ENCODE peak calls at places on chromosomes 4 and X, in seven cellular contexts. N, B, Q, W, K, C and G are unnamed samples.

GRCh38 chr4:145904413-145905177 is 34.0 kb downstream of the ZNF827 start:
- DNase-seq in Q (no peak), B (no peak), C (peak), K (no peak), N (no peak), W (no peak), G (no peak)

GRCh38 chr4:5810151-5810550 is 82.7 kb downstream of the CRMP1 start:
- DNase-seq in Q (no peak), W (no peak), C (no peak), K (no peak), B (no peak), N (no peak), G (no peak)

GRCh38 chr4:184583738-184584502 is 65.3 kb downstream of the CASP3 start:
- DNase-seq in N (no peak), Q (no peak), W (no peak), K (no peak), C (no peak), B (no peak), G (no peak)

GRCh38 chr4:8079031-8079885 is 79.4 kb downstream of the ABLIM2 start:
- DNase-seq in Q (peak), C (no peak), K (no peak), W (no peak), B (peak), N (peak), G (no peak)

GRCh38 chrX:118548831-118549230 is 53.2 kb downstream of the DOCK11 start:
- DNase-seq in W (no peak), B (no peak), C (no peak), Q (no peak), K (no peak), N (no peak), G (no peak)

GRCh38 chrX:134460861-134461218 is 875 bp downstream of the HPRT1 start:
- DNase-seq in C (no peak), B (no peak), Q (no peak), N (peak), K (peak), W (no peak), G (peak)

GRCh38 chrX:100316987-100317386 is 93.1 kb downstream of the PCDH19 start:
- DNase-seq in C (no peak), Q (no peak), W (no peak), B (no peak), K (no peak), N (no peak), G (no peak)

GRCh38 chr4:139833131-139833930 is 167.7 kb downstream of the MGST2 start:
- DNase-seq in W (no peak), Q (no peak), N (no peak), K (no peak), C (no peak), B (no peak), G (peak)

GRCh38 chr4:88244056-88244455 is 40.3 kb downstream of the PPM1K start:
- DNase-seq in W (no peak), B (no peak), N (no peak), C (no peak), Q (no peak), K (no peak), G (peak)

GRCh38 chr4:87005690-87006461 is 71.1 kb downstream of the AFF1 start:
- DNase-seq in B (no peak), W (peak), Q (no peak), C (no peak), N (no peak), K (no peak), G (no peak)

GRCh38 chr4:187814737-187815465 is 180.7 kb upstream of the ZFP42 start:
- DNase-seq in W (no peak), C (peak), Q (no peak), B (peak), N (peak), K (peak), G (no peak)

GRCh38 chr4:84895283-84895682 is 71.2 kb downstream of the WDFY3 start:
- DNase-seq in B (no peak), W (no peak), K (no peak), C (no peak), N (no peak), Q (no peak), G (no peak)

GRCh38 chrX:129791961-129792570 is 12.3 kb downstream of the SASH3 start:
- DNase-seq in Q (no peak), B (no peak), N (no peak), K (no peak), W (no peak), C (no peak), G (no peak)

GRCh38 chr4:88158038-88158359 is 440 bp downstream of the ABCG2 start:
- DNase-seq in Q (no peak), W (no peak), N (no peak), K (no peak), C (no peak), B (no peak), G (no peak)

GRCh38 chr4:93648258-93648657 is 180.3 kb upstream of the ATOH1 start:
- DNase-seq in W (no peak), C (no peak), K (no peak), Q (no peak), N (no peak), B (no peak), G (no peak)

GRCh38 chrX:81957900-81958545 is 756.1 kb downstream of the SH3BGRL start:
- DNase-seq in C (peak), Q (peak), W (no peak), B (no peak), N (peak), K (peak), G (no peak)

GRCh38 chrX:50054147-50054546 is 131.8 kb downstream of the CLCN5 start:
- DNase-seq in Q (no peak), K (no peak), B (peak), W (no peak), C (no peak), N (no peak), G (no peak)

GRCh38 chr4:75391489-75392166 is 122.6 kb downstream of the RCHY1 start:
- DNase-seq in W (no peak), N (no peak), K (no peak), C (no peak), Q (no peak), B (no peak), G (no peak)

GRCh38 chr4:96035727-96036126 is 195.8 kb downstream of the PDHA2 start:
- DNase-seq in Q (peak), N (peak), W (no peak), K (peak), C (no peak), B (peak), G (no peak)

GRCh38 chrX:63513825-63514574 is 162.9 kb upstream of the SPIN4 start:
- DNase-seq in W (peak), B (peak), C (peak), K (peak), Q (no peak), N (peak), G (no peak)

GRCh38 chrX:133297284-133297683 is 79.1 kb upstream of the TFDP3 start:
- DNase-seq in C (peak), N (peak), W (peak), B (peak), Q (no peak), K (peak), G (no peak)

GRCh38 chr4:35934370-35934981 is 309.8 kb downstream of the ARAP2 start:
- DNase-seq in Q (peak), N (peak), W (peak), B (peak), C (no peak), K (peak), G (peak)

GRCh38 chr4:140811429-140811828 is 55.2 kb upstream of the TBC1D9 start:
- DNase-seq in K (no peak), N (no peak), C (no peak), Q (no peak), W (no peak), B (no peak), G (no peak)

GRCh38 chr4:104487105-104487504 is 7.6 kb downstream of the CXXC4 start:
- DNase-seq in K (no peak), Q (peak), B (no peak), N (no peak), C (no peak), W (no peak), G (peak)

GRCh38 chrX:74249963-74250362 is 54.0 kb upstream of the ZCCHC13 start:
- DNase-seq in C (no peak), Q (peak), B (no peak), K (no peak), W (no peak), N (no peak), G (peak)

GRCh38 chrX:10617964-10618342 is 2.4 kb downstream of the MID1 start:
- DNase-seq in N (no peak), Q (peak), C (no peak), W (peak), K (peak), B (no peak), G (peak)

GRCh38 chr4:151687021-151687640 is 73.7 kb downstream of the GATB start:
- DNase-seq in C (no peak), Q (no peak), W (no peak), B (no peak), N (no peak), K (peak), G (no peak)

GRCh38 chrX:24259544-24260240 is 54.2 kb downstream of the SUPT20HL2 start:
- DNase-seq in W (peak), C (peak), B (peak), K (peak), N (peak), Q (peak), G (peak)

GRCh38 chr4:2545321-2546013 is 9.0 kb downstream of the FAM193A start:
- DNase-seq in N (no peak), K (no peak), B (no peak), Q (no peak), C (no peak), W (no peak), G (no peak)